ENCODE peak calls at places on chromosomes 4 and X, in nine cellular contexts. A is HCT116, Y is lung, X is RWPE2, F is heart left ventricle, W is psoas muscle, O is body of pancreas, J is lower lobe of right lung, Q is tibial artery. K is an unnamed sample.
A peak's percentile ranks its signal among the peaks of the same experiment; 100 is the strongest.

GRCh38 chr4:75629239-75629638 is 1.1 kb downstream of the CDKL2 start:
- DNase-seq in A (no peak), Y (no peak), X (no peak), F (no peak), W (no peak), O (no peak), J (no peak), Q (no peak), K (no peak)

GRCh38 chr4:129532573-129532972 is 436.6 kb downstream of the C4orf33 start:
- DNase-seq in A (no peak), Y (no peak), X (no peak), F (no peak), W (no peak), O (no peak), J (no peak), Q (no peak), K (no peak)

GRCh38 chr4:108372678-108373077 is 203.9 kb upstream of the LEF1 start:
- DNase-seq in A (no peak), Y (no peak), X (no peak), F (no peak), W (no peak), O (no peak), J (no peak), Q (no peak), K (no peak)

GRCh38 chr4:173807347-173807746 is 277.3 kb upstream of the HAND2 start:
- DNase-seq in A (no peak), Y (no peak), X (no peak), F (peak; percentile 31), W (peak; percentile 62), O (peak; percentile 19), J (no peak), Q (peak; percentile 26), K (no peak)

GRCh38 chr4:182540496-182540895 is 297.3 kb downstream of the TENM3 start:
- DNase-seq in A (no peak), Y (no peak), X (no peak), F (no peak), W (no peak), O (no peak), J (no peak), Q (no peak), K (no peak)

GRCh38 chr4:85861064-85861767 is 386.3 kb downstream of the ARHGAP24 start:
- DNase-seq in A (no peak), Y (no peak), X (no peak), F (no peak), W (no peak), O (peak; percentile 18), J (no peak), Q (no peak), K (no peak)

GRCh38 chr4:153713840-153714239 is 29.8 kb downstream of the TLR2 start:
- DNase-seq in A (no peak), Y (no peak), X (no peak), F (no peak), W (no peak), O (no peak), J (no peak), Q (no peak), K (no peak)

GRCh38 chr4:175412744-175413143 is 399.3 kb downstream of the GPM6A start:
- DNase-seq in A (no peak), Y (no peak), X (no peak), F (no peak), W (no peak), O (no peak), J (no peak), Q (no peak), K (no peak)

GRCh38 chr4:75512336-75513211 is 1.6 kb downstream of the RCHY1 start:
- DNase-seq in A (no peak), Y (peak; percentile 31), X (no peak), F (no peak), W (no peak), O (no peak), J (no peak), Q (no peak), K (no peak)

GRCh38 chr4:145154573-145154972 is 25.8 kb downstream of the OTUD4 start:
- DNase-seq in A (no peak), Y (no peak), X (no peak), F (no peak), W (no peak), O (peak; percentile 31), J (no peak), Q (no peak), K (peak; percentile 23)

GRCh38 chr4:175412161-175412560 is 399.9 kb downstream of the GPM6A start:
- DNase-seq in A (no peak), Y (no peak), X (no peak), F (no peak), W (no peak), O (no peak), J (no peak), Q (no peak), K (no peak)

GRCh38 chr4:153485860-153486259 is 19.7 kb downstream of the TMEM131L start:
- DNase-seq in A (no peak), Y (no peak), X (no peak), F (no peak), W (no peak), O (no peak), J (no peak), Q (no peak), K (no peak)

GRCh38 chr4:7235030-7235380 is 42.7 kb downstream of the SORCS2 start:
- DNase-seq in A (no peak), Y (no peak), X (no peak), F (no peak), W (no peak), O (no peak), J (no peak), Q (no peak), K (no peak)

GRCh38 chrX:20595928-20596550 is 329.3 kb upstream of the RPS6KA3 start:
- DNase-seq in A (no peak), Y (no peak), X (no peak), F (peak; percentile 21), W (no peak), O (no peak), J (no peak), Q (no peak), K (no peak)

GRCh38 chr4:9773464-9773863 is 8.0 kb upstream of the DRD5 start:
- DNase-seq in A (no peak), Y (no peak), X (no peak), F (no peak), W (no peak), O (no peak), J (no peak), Q (no peak), K (no peak)

GRCh38 chrX:100680756-100681155 is 36.8 kb downstream of the SRPX2 start:
- DNase-seq in A (no peak), Y (no peak), X (no peak), F (no peak), W (no peak), O (no peak), J (no peak), Q (no peak), K (no peak)

DNA sequence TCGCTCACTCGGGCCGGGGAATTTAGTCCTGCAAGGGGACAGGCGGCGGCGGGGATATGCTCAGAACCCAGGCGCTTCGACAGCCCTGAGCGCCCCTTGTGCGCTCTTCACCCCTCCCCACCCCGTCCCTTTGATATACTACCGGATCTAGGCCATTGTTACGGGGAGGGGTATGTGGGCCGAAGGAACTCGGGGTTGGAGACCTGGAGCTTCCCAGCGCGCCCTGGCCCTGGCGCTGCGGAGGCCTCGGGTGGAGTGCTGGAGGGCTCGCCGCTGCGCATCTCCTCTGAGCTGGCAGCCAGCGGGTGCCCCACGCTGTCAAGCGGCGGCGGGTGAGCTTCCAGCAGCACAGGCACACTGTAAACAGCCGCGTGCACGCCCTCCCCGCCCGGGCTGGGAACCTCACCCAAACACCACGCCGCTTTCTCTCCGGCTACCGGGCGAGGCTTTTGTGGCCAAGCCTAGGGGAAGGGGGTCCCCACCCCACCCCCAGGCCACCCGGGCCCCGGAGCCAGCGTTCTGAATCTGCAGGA is 54.5 kb upstream of the BCOR start:
- DNase-seq in A (no peak), Y (no peak), X (no peak), F (no peak), W (peak; percentile 71), O (no peak), J (peak; percentile 59), Q (no peak), K (peak; percentile 72)
- H3K4me3 ChIP-seq in A (peak overlapping the region; percentile 61), Y (no peak overlapping the region), X (peak overlapping the region; percentile 28), F (peak overlapping the region; percentile 54), W (peak overlapping the region; percentile 59), O (no peak overlapping the region), J (peak overlapping the region; percentile 52), Q (peak overlapping the region; percentile 59), K (no peak overlapping the region)

DNA sequence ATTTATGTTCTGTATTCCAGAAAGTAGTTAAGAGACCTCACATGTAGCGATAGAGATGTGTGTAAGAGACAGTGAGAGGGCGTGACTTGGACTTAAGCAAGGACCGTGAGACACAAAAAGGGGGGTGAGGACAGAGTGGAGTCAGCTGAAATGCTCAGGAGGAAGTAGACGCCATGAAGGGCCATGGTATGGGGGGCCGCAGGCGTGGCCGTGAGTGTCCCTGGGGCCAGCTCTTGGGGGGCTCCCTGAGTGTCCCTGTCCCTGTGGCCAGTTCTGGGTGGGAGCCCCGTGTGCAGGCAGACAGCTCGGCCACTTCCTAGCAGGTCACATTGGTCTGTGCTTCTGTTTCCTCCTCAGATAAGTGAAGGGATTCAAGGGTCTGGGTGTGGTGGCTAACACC is 23.0 kb upstream of the MSANTD1 start:
- DNase-seq in A (no peak), Y (no peak), X (peak; percentile 14), F (no peak), W (peak; percentile 39), O (peak; percentile 2), J (peak; percentile 65), Q (no peak), K (peak; percentile 42)
- H3K36me3 ChIP-seq in A (peaks cover 22% of the 10 kb centered on the region), Y (peaks cover 62% of the 10 kb centered on the region), X (peaks cover 43% of the 10 kb centered on the region), F (peaks cover 36% of the 10 kb centered on the region), W (peaks cover 89% of the 10 kb centered on the region), O (peaks cover 36% of the 10 kb centered on the region), J (peaks cover 94% of the 10 kb centered on the region), Q (peaks cover 74% of the 10 kb centered on the region), K (peaks cover 12% of the 10 kb centered on the region)

DNA sequence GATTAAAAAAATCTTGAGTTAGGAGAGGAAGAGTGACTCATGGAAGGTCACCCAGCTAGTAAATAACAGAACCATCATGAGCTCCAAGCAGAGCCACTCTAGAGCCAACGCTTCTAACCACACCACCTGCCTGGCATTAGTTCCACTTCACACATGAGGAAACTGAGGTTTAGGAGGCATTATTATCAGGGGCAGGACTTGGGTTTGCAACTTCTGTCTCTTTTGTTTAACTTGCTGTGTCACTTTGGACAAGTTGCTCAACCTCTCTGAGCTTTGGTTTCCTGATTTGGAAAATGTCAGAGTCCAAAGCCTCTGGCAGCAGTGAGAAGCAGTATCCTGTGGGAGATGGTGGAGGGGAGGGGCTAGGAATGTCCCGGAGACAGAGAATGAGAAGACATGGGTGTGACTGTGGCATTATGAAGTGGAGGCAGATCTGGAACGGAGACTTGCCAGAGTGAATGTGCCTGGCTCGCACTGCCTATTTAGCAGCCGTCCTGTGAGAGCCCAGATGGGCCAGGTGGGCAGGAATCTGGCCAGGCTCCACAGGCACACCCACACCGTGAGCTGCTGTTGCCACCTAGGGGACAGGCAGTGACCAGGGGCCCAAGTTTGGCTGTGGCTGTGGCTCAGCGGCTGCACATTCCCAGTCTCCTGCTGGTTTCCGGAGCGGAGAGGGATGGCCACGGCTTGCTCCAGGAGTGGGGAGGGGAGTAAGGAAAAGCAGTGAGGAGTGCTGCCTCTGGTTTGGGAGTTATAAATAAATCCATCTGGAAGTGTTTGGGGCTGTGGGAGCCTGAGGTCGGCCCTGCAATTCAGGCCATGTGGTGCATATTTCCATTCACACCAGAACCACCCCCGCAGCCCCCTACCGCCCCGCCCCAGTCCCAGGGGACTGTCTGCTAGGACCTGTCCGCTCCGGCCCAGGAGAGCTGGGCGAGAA is 93.4 kb downstream of the NHSL2 start:
- DNase-seq in A (peak; percentile 40), Y (no peak), X (no peak), F (peak; percentile 54), W (peak; percentile 68), O (peak; percentile 60), J (no peak), Q (peak; percentile 40), K (peak; percentile 48)
- TF ChIP-seq CTCF in A (peak; percentile 46), Y (no peak), X (no peak), F (no peak), W (no peak), O (no peak), J (no peak), Q (no peak), K (no peak)

GRCh38 chr4:27010334-27010940 is 149.8 kb downstream of the STIM2 start:
- DNase-seq in A (peak; percentile 43), Y (peak; percentile 51), X (no peak), F (peak; percentile 36), W (peak; percentile 66), O (peak; percentile 73), J (peak; percentile 53), Q (peak; percentile 57), K (peak; percentile 63)
- H3K4me3 ChIP-seq in A (no peak overlapping the region), Y (no peak overlapping the region), X (no peak overlapping the region), F (no peak overlapping the region), W (no peak overlapping the region), O (no peak overlapping the region), J (no peak overlapping the region), Q (no peak overlapping the region), K (no peak overlapping the region)

K was measured in mucosa of descending colon.